ENCODE peak calls at places on chromosomes 11 and 22, in four cellular contexts. B is tibial nerve, M is neural crest cell, H is MM.1S. X is an unnamed sample.

GRCh38 chr11:45086526-45086925 is 59.9 kb upstream of the PRDM11 start:
- DNase-seq in B (no peak), M (no peak), H (no peak), X (no peak)

GRCh38 chr11:106449756-106450155 is 372.3 kb downstream of the AASDHPPT start:
- DNase-seq in B (no peak), M (no peak), H (no peak), X (no peak)

GRCh38 chr11:73240190-73240781 is 22.2 kb downstream of the P2RY2 start:
- DNase-seq in B (no peak), M (no peak), H (no peak), X (no peak)

GRCh38 chr11:58957922-58958321 is 18.6 kb downstream of the GLYATL1 start:
- DNase-seq in B (no peak), M (no peak), H (peak), X (no peak)

GRCh38 chr22:25085930-25086901 is 113.4 kb upstream of the CRYBB3 start:
- DNase-seq in B (peak), M (no peak), H (peak), X (no peak)

GRCh38 chr11:130480721-130481140 is 32.3 kb downstream of the ADAMTS15 start:
- DNase-seq in B (no peak), M (no peak), H (no peak), X (no peak)

GRCh38 chr11:2289350-2289749 is 12.4 kb downstream of the C11orf21 start:
- DNase-seq in B (no peak), M (no peak), H (no peak), X (peak)

GRCh38 chr11:86999859-87000753 is 37.6 kb upstream of the TMEM135 start:
- DNase-seq in B (no peak), M (no peak), H (no peak), X (no peak)

GRCh38 chr11:117633186-117633585 is 163.8 kb downstream of the DSCAML1 start:
- DNase-seq in B (no peak), M (no peak), H (no peak), X (no peak)

GRCh38 chr22:39351689-39352214 is 2.0 kb downstream of the SYNGR1 start:
- DNase-seq in B (no peak), M (peak), H (no peak), X (no peak)

GRCh38 chr11:128908391-128909246 is 17.5 kb downstream of the KCNJ5 start:
- DNase-seq in B (no peak), M (no peak), H (no peak), X (no peak)

GRCh38 chr11:20156876-20157613 is 3.2 kb downstream of the DBX1 start:
- DNase-seq in B (no peak), M (no peak), H (peak), X (no peak)

GRCh38 chr22:48902983-48903650 is 924.6 kb downstream of the BRD1 start:
- DNase-seq in B (no peak), M (no peak), H (no peak), X (no peak)

GRCh38 chr22:38863531-38864131 is 8.4 kb downstream of the CBX6 start:
- DNase-seq in B (no peak), M (no peak), H (no peak), X (peak)

GRCh38 chr11:60785806-60786361 is 751 bp downstream of the MS4A10 start:
- DNase-seq in B (no peak), M (no peak), H (no peak), X (no peak)

GRCh38 chr11:92978226-92979111 is 9.0 kb downstream of the MTNR1B start:
- DNase-seq in B (no peak), M (no peak), H (no peak), X (no peak)

GRCh38 chr11:12547953-12548650 is 126.1 kb upstream of the TEAD1 start:
- DNase-seq in B (no peak), M (no peak), H (no peak), X (no peak)

DNA sequence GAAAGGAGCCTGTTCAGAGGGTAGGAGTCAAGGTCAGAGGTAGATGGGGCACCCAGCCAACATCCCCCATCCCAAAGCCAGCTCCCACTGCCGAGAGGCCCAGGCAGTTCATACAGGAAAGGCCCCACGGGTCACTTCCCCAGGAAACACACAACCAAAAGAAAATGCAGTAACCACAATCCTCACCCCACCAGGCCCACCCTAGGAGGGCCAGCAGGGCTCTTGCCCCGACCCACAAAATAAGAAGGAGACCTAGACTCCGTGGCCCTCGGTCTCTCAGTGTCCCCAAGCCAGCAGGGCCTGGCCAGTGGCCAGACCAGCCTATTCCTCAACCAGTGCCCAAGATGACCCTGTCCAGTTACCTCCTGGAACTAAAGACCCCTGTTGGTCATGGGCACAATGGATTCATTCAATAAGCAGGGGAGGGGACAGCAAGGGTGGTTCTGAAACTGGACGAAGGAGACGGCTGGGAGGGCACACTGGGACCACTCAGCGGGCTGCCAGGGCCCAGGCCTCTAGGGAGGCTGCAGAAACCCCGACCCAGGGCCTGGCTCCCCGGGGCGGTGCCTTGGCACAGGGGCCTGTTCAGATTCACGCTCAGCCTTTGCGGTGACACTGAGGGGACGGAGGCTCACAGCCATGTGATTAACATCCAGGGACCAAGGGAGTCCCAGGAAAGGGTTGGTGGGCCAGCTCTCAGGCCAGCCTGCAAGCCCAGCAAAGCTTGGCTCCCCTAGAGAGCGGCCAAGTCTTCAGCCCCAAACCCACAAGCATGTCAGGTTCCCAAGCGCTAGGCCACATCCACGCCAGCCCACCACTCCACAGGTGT is 5.5 kb downstream of the RAB3IL1 start:
- DNase-seq in B (peak), M (no peak), H (no peak), X (peak)
- TF ChIP-seq CTCF in B (no peak), M (no peak), H (no peak), X (no peak)

GRCh38 chr11:23112987-23113886 is 253.0 kb upstream of the CCDC179 start:
- DNase-seq in B (no peak), M (peak), H (peak), X (no peak)

GRCh38 chr11:23112390-23112789 is 252.1 kb upstream of the CCDC179 start:
- DNase-seq in B (no peak), M (no peak), H (no peak), X (no peak)

GRCh38 chr11:23113887-23114216 is 253.6 kb upstream of the CCDC179 start:
- DNase-seq in B (no peak), M (no peak), H (no peak), X (no peak)
- TF ChIP-seq CTCF in B (no peak), M (peak), H (no peak), X (no peak)

DNA sequence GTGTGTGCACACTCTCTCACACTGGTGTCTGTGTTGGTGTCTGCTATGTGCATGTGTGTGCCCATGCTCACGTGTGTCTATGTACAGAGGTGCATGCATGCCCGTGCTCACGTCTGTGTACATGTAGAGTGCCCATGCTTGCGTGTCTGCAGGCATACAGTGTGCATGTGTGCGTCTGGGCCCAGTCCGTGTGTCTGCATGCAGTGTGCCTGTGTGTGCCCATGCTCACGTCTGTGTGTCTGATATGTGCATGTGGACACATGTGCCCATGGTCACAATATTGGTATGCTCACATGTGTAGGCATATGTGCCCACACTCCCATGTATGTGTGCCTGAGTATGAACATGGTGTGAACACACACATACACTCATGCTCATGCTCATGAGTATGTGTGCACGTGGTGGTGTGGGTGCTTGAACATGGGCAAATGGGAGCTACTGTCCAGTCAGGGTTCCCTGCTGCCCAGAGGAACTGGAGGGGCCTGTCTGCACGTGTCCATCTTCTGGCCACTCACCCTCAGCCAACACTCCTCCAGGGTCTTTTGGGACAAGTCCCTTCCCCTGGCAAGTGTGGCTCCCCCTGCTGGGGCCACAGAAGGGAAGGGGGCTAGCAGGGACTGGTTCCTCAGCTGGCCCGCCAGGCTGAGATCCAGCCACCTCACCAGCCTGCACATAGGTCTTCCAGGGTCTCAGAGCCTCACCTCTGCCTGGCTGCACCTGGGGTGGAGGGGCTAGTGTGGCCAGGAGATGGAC is 7.3 kb upstream of the TBX1 start:
- DNase-seq in B (no peak), M (no peak), H (no peak), X (no peak)
- TF ChIP-seq CTCF in B (no peak), M (no peak), H (no peak), X (no peak)

GRCh38 chr11:119018074-119018938 is at the start of the genes RPS25 and TRAPPC4:
- DNase-seq in B (peak), M (peak), H (peak), X (peak)
- TF ChIP-seq CTCF in B (peak), M (no peak), H (no peak), X (no peak)

GRCh38 chr11:78350646-78351165 is 66.9 kb downstream of the GAB2 start:
- DNase-seq in B (no peak), M (no peak), H (no peak), X (no peak)
- TF ChIP-seq CTCF in B (no peak), M (no peak), H (no peak), X (no peak)

GRCh38 chr11:70925238-70925637 is 327.1 kb downstream of the SHANK2 start:
- DNase-seq in B (no peak), M (no peak), H (no peak), X (no peak)

GRCh38 chr11:70930215-70930614 is 322.2 kb downstream of the SHANK2 start:
- DNase-seq in B (no peak), M (no peak), H (no peak), X (no peak)

GRCh38 chr11:70931430-70931829 is 320.9 kb downstream of the SHANK2 start:
- DNase-seq in B (no peak), M (no peak), H (no peak), X (no peak)

GRCh38 chr11:70926543-70926942 is 325.8 kb downstream of the SHANK2 start:
- DNase-seq in B (no peak), M (no peak), H (no peak), X (no peak)

DNA sequence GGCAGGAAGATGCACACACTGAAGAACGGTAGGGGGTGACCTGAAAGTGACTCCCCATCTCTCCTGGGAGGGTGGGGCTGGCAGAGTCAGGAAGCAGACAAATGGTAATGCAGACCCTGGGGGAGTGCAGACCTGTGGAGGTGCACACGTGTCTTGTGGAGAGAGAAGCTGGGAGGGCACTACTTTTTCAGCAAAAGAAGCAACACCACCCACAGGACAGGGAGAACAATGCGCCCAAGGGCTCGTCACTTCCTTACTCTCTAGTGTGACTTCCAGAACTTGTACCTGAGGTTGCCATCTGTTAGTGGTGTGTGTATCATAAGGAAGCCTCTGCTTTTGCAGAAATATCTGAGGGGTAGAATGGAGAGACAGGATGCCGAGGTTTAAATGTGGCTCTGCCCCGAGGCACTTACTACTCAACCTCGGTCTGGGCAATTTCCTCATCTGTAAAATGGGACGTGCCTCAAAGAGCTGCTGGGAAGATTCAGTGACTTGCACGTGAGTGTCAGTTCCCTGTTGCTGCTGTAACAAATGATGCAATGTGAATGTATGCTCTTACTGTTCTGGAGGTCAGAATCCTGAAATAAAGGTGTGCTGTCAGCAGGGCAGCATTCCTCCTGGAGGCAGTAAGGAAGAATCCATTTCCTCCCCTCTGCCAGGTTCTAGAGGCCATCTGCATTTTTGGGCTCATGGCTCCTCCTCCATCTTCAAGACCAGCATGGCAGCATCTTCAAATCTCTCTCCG is 323.4 kb downstream of the SHANK2 start:
- DNase-seq in B (no peak), M (no peak), H (no peak), X (no peak)
- TF ChIP-seq CTCF in B (no peak), M (no peak), H (no peak), X (no peak)

GRCh38 chr11:43576834-43577521 is 103.6 kb upstream of the HSD17B12 start:
- DNase-seq in B (no peak), M (peak), H (peak), X (no peak)

GRCh38 chr11:43575931-43576833 is 104.4 kb upstream of the HSD17B12 start:
- DNase-seq in B (no peak), M (no peak), H (no peak), X (no peak)

GRCh38 chr11:43573233-43573632 is 107.3 kb upstream of the HSD17B12 start:
- DNase-seq in B (no peak), M (peak), H (peak), X (no peak)

GRCh38 chr11:43573873-43574272 is 106.7 kb upstream of the HSD17B12 start:
- DNase-seq in B (no peak), M (no peak), H (no peak), X (no peak)

GRCh38 chr11:43574949-43575915 is 105.3 kb upstream of the HSD17B12 start:
- DNase-seq in B (no peak), M (peak), H (no peak), X (no peak)
- TF ChIP-seq CTCF in B (no peak), M (no peak), H (no peak), X (no peak)

GRCh38 chr22:31106651-31107205 is 640 bp downstream of the SELENOM start:
- DNase-seq in B (no peak), M (no peak), H (no peak), X (no peak)

GRCh38 chr22:31105282-31105929 is 2.0 kb downstream of the SELENOM start:
- DNase-seq in B (no peak), M (no peak), H (no peak), X (no peak)

GRCh38 chr22:31104869-31105268 is 2.5 kb downstream of the SELENOM start:
- DNase-seq in B (no peak), M (peak), H (no peak), X (no peak)

GRCh38 chr22:31107206-31108118 is at the start of gene SELENOM:
- DNase-seq in B (peak), M (peak), H (peak), X (peak)

DNA sequence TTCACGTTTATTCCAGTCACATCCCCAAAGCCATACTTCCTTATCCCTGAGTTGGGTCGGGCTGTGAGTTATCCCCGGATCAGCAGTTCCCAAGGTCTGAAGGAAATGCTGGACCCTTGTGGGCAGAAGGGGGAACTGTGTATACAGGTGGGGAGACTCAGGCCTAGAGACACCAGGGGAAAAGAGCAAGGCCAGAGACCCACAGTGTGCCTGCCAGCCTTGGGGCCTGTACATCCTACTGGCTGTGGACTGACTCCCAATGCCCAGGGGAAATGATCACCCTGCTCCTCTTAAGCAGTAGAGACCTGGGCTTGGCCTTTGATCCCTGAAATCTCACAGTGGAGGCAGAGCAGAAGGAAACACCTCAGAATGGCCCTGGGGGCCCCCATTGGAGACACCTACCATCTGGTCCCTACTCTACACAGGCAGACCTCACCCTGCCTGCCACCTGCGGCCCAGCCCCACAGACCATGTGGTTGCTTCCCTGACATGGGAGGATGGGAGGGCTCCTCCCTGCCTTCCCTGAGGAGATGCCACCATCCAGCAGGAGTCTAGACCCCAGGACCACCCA is 1.3 kb downstream of the SELENOM start:
- DNase-seq in B (no peak), M (no peak), H (no peak), X (no peak)
- TF ChIP-seq CTCF in B (peak), M (no peak), H (no peak), X (no peak)

GRCh38 chr11:72075109-72075508 is 5.2 kb downstream of the NUMA1 start:
- DNase-seq in B (no peak), M (no peak), H (no peak), X (no peak)
- TF ChIP-seq CTCF in B (no peak), M (no peak), H (no peak), X (no peak)

GRCh38 chr11:88886796-88887195 is 179.0 kb downstream of the GRM5 start:
- DNase-seq in B (no peak), M (peak), H (peak), X (no peak)
- TF ChIP-seq CTCF in B (no peak), M (peak), H (peak), X (no peak)